ENCODE peak calls at places on chromosomes 2 and 18, in six cellular contexts. One of them, this sample, is unnamed.

GRCh38 chr2:149924028-149924427 is 336.5 kb upstream of the MMADHC start:
- DNase-seq in K562: no peak
- DNase-seq in HepG2: no peak
- DNase-seq in A549: peak; percentile 21
- DNase-seq in HEK293T: no peak
- DNase-seq in GM12878: no peak
- DNase-seq in this sample: peak; percentile 62

GRCh38 chr2:64644240-64645013 is 9.3 kb downstream of the SERTAD2 start:
- DNase-seq in A549: peak; percentile 95
- DNase-seq in HEK293T: peak; percentile 49
- DNase-seq in HepG2: peak; percentile 62
- DNase-seq in K562: peak; percentile 89
- DNase-seq in GM12878: no peak
- DNase-seq in this sample: peak; percentile 81

GRCh38 chr2:100065029-100065428 is 77.4 kb downstream of the AFF3 start:
- DNase-seq in K562: no peak
- DNase-seq in A549: no peak
- DNase-seq in GM12878: no peak
- DNase-seq in HEK293T: no peak
- DNase-seq in HepG2: no peak
- DNase-seq in this sample: no peak

GRCh38 chr2:142462291-142462690 is 331.5 kb upstream of the LRP1B start:
- DNase-seq in HEK293T: no peak
- DNase-seq in A549: no peak
- DNase-seq in GM12878: no peak
- DNase-seq in HepG2: no peak
- DNase-seq in K562: no peak
- DNase-seq in this sample: no peak

GRCh38 chr2:17830053-17831034 is 14.1 kb downstream of the MSGN1 start:
- DNase-seq in HepG2: peak; percentile 87
- DNase-seq in GM12878: no peak
- DNase-seq in K562: peak; percentile 73
- DNase-seq in HEK293T: peak; percentile 88
- DNase-seq in A549: peak; percentile 92
- DNase-seq in this sample: peak; percentile 65

GRCh38 chr2:185668710-185669109 is 69.9 kb upstream of the FSIP2 start:
- DNase-seq in A549: no peak
- DNase-seq in HepG2: no peak
- DNase-seq in K562: no peak
- DNase-seq in HEK293T: no peak
- DNase-seq in GM12878: no peak
- DNase-seq in this sample: no peak

GRCh38 chr2:38260469-38260868 is 116.6 kb downstream of the ATL2 start:
- DNase-seq in A549: no peak
- DNase-seq in GM12878: peak; percentile 71
- DNase-seq in HEK293T: no peak
- DNase-seq in K562: peak; percentile 13
- DNase-seq in HepG2: no peak
- DNase-seq in this sample: no peak

GRCh38 chr2:25204190-25204838 is 35.9 kb upstream of the POMC start:
- DNase-seq in K562: no peak
- DNase-seq in A549: no peak
- DNase-seq in HEK293T: no peak
- DNase-seq in GM12878: no peak
- DNase-seq in HepG2: no peak
- DNase-seq in this sample: no peak

GRCh38 chr18:22485808-22486244 is 68.1 kb upstream of the CTAGE1 start:
- DNase-seq in K562: no peak
- DNase-seq in A549: peak; percentile 7
- DNase-seq in HEK293T: no peak
- DNase-seq in HepG2: no peak
- DNase-seq in GM12878: no peak
- DNase-seq in this sample: no peak

DNA sequence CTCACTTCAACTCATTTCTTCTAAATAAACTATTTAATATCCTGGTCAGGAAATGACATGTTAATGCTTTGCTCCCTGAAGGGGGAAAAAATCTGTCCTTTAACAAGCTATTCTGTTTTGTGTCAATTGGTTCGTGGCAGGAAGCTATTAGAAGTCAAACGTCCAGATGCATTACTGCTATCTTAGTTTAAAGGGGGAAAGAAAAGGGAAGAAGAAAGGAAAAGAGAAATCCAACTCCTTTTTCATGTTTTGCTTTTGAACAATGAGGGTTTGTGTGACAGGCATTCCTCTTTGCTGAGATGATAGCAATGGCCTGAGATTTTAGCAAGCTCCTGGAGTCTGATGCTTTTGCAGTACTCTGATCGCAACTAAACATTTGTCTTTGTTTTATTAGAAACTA is 24.6 kb downstream of the TRIB2 start:
- DNase-seq in A549: no peak
- DNase-seq in HepG2: no peak
- DNase-seq in K562: no peak
- DNase-seq in HEK293T: no peak
- DNase-seq in GM12878: no peak
- DNase-seq in this sample: no peak
- TF ChIP-seq BHLHE40 in A549: no peak
- TF ChIP-seq BHLHE40 in HepG2: no peak
- TF ChIP-seq BHLHE40 in K562: no peak
- TF ChIP-seq BHLHE40 in HEK293T: no peak
- TF ChIP-seq BHLHE40 in GM12878: no peak
- TF ChIP-seq BHLHE40 in this sample: no peak

DNA sequence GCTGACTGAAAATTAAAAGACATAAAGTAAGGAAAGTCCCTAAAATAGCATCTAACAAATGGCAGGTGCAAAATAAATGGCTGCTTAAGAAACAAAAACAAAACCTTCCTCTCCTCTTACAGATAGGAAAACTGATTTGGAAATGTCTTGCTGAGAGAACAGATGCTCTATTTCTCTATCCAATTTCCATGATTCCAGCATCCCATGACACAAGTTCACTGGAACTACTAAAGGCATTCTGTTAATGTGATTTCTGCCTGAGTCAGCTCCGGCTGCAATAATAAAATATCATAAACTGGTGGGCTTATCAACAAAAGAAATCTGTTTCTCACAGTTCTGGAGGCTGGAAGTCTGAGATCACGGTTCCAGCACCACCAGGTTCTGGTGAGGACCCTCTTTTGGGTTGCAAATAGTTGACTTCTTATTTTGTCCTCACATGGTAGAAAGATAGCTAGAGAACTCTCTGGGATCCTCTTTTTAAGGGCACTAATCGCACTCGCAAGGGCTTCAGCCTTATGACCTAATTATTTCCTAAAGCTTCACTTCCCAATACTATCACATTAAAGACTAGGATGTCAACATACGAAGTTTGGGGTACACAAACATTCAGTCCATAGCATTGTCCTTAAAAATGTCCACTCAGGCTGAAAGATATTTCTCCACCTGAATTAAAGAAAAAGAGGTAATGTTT is 78.2 kb upstream of the GALNT3 start:
- DNase-seq in HepG2: no peak
- DNase-seq in HEK293T: no peak
- DNase-seq in GM12878: no peak
- DNase-seq in A549: no peak
- DNase-seq in K562: no peak
- DNase-seq in this sample: peak; percentile 8
- TF ChIP-seq BHLHE40 in HepG2: no peak
- TF ChIP-seq BHLHE40 in HEK293T: no peak
- TF ChIP-seq BHLHE40 in GM12878: no peak
- TF ChIP-seq BHLHE40 in A549: no peak
- TF ChIP-seq BHLHE40 in K562: no peak
- TF ChIP-seq BHLHE40 in this sample: no peak

GRCh38 chr2:20196053-20196880 is 28.7 kb downstream of the SDC1 start:
- DNase-seq in K562: no peak
- DNase-seq in HEK293T: no peak
- DNase-seq in GM12878: no peak
- DNase-seq in HepG2: peak; percentile 74
- DNase-seq in A549: no peak
- DNase-seq in this sample: no peak
- TF ChIP-seq BHLHE40 in K562: no peak
- TF ChIP-seq BHLHE40 in HEK293T: no peak
- TF ChIP-seq BHLHE40 in GM12878: no peak
- TF ChIP-seq BHLHE40 in HepG2: peak; percentile 44
- TF ChIP-seq BHLHE40 in A549: no peak
- TF ChIP-seq BHLHE40 in this sample: no peak

GRCh38 chr2:30514134-30514860 is 67.3 kb downstream of the LCLAT1 start:
- DNase-seq in HepG2: peak; percentile 15
- DNase-seq in A549: no peak
- DNase-seq in GM12878: no peak
- DNase-seq in K562: peak; percentile 14
- DNase-seq in HEK293T: no peak
- DNase-seq in this sample: peak; percentile 88
- TF ChIP-seq BHLHE40 in HepG2: no peak
- TF ChIP-seq BHLHE40 in A549: no peak
- TF ChIP-seq BHLHE40 in GM12878: no peak
- TF ChIP-seq BHLHE40 in K562: no peak
- TF ChIP-seq BHLHE40 in HEK293T: no peak
- TF ChIP-seq BHLHE40 in this sample: peak; percentile 46

GRCh38 chr2:69711971-69712370 is 30.0 kb upstream of the ANXA4 start:
- DNase-seq in K562: no peak
- DNase-seq in HepG2: no peak
- DNase-seq in GM12878: no peak
- DNase-seq in A549: no peak
- DNase-seq in HEK293T: no peak
- DNase-seq in this sample: no peak

GRCh38 chr2:69714024-69714423 is 27.9 kb upstream of the ANXA4 start:
- DNase-seq in A549: no peak
- DNase-seq in HepG2: no peak
- DNase-seq in HEK293T: no peak
- DNase-seq in K562: no peak
- DNase-seq in GM12878: no peak
- DNase-seq in this sample: no peak

GRCh38 chr2:69704446-69704845 is 37.5 kb upstream of the ANXA4 start:
- DNase-seq in K562: no peak
- DNase-seq in HepG2: no peak
- DNase-seq in GM12878: no peak
- DNase-seq in HEK293T: no peak
- DNase-seq in A549: no peak
- DNase-seq in this sample: no peak

GRCh38 chr2:69709290-69709689 is 32.6 kb upstream of the ANXA4 start:
- DNase-seq in A549: no peak
- DNase-seq in K562: no peak
- DNase-seq in HEK293T: no peak
- DNase-seq in GM12878: no peak
- DNase-seq in HepG2: no peak
- DNase-seq in this sample: no peak
- TF ChIP-seq BHLHE40 in A549: no peak
- TF ChIP-seq BHLHE40 in K562: no peak
- TF ChIP-seq BHLHE40 in HEK293T: no peak
- TF ChIP-seq BHLHE40 in GM12878: no peak
- TF ChIP-seq BHLHE40 in HepG2: no peak
- TF ChIP-seq BHLHE40 in this sample: no peak

This sample was measured in IMR-90.